ENCODE peak calls at places on chromosomes 11 and 22, in five cellular contexts. X, J, U, I and P are unnamed samples.

GRCh38 chr11:113553235-113553634 is 78.0 kb upstream of the DRD2 start:
- DNase-seq in I (no peak), J (no peak), X (no peak), U (no peak), P (no peak)

GRCh38 chr11:9802291-9802861 is 138.5 kb downstream of the SWAP70 start:
- DNase-seq in I (no peak), X (no peak), U (no peak), J (peak; percentile 14), P (no peak)

GRCh38 chr11:57332694-57333440 is 2.8 kb downstream of the SSRP1 start:
- DNase-seq in I (no peak), J (no peak), X (no peak), U (no peak), P (no peak)

GRCh38 chr11:111387318-111387863 is 8.3 kb upstream of the POU2AF1 start:
- DNase-seq in U (no peak), J (peak; percentile 64), I (no peak), X (no peak), P (no peak)

GRCh38 chr11:107777094-107777493 is 65.2 kb upstream of the SLN start:
- DNase-seq in X (no peak), U (no peak), I (no peak), J (no peak), P (no peak)

GRCh38 chr11:114182471-114182968 is 113.7 kb upstream of the NNMT start:
- DNase-seq in X (no peak), I (no peak), U (no peak), J (no peak), P (no peak)

GRCh38 chr11:67202045-67202444 is 64.2 kb upstream of the GRK2 start:
- DNase-seq in J (no peak), U (no peak), X (no peak), I (no peak), P (no peak)

GRCh38 chr11:15941206-15941770 is 415.1 kb downstream of the SOX6 start:
- DNase-seq in J (peak; percentile 46), X (peak; percentile 95), I (no peak), U (no peak), P (peak; percentile 65)

GRCh38 chr11:111044751-111045407 is 200.6 kb upstream of the POU2AF2 start:
- DNase-seq in J (peak; percentile 35), I (no peak), U (no peak), X (no peak), P (no peak)

GRCh38 chr11:93024376-93024775 is 54.9 kb downstream of the MTNR1B start:
- DNase-seq in J (no peak), I (no peak), X (no peak), U (no peak), P (no peak)

GRCh38 chr11:83724704-83725114 is 438.5 kb upstream of the CCDC90B start:
- DNase-seq in J (peak; percentile 27), I (no peak), X (no peak), U (no peak), P (peak; percentile 60)

GRCh38 chr22:48478529-48479265 is 1349.0 kb downstream of the BRD1 start:
- DNase-seq in I (no peak), J (no peak), U (no peak), X (no peak), P (no peak)

GRCh38 chr11:91326751-91327150 is 897.9 kb upstream of the FAT3 start:
- DNase-seq in X (no peak), J (no peak), U (no peak), I (no peak), P (no peak)

GRCh38 chr11:17602105-17603001 is 55.3 kb downstream of the OTOG start:
- DNase-seq in J (no peak), U (no peak), I (no peak), X (no peak), P (no peak)

GRCh38 chr11:35932641-35933571 is 11.0 kb upstream of the LDLRAD3 start:
- DNase-seq in J (no peak), U (no peak), I (no peak), X (no peak), P (no peak)

GRCh38 chr22:45473626-45474237 is 29.0 kb upstream of the FBLN1 start:
- DNase-seq in U (no peak), X (no peak), J (no peak), I (peak; percentile 41), P (no peak)

GRCh38 chr11:95108671-95109551 is 19.3 kb downstream of the ENDOD1 start:
- DNase-seq in X (peak; percentile 70), U (no peak), I (no peak), J (no peak), P (no peak)

GRCh38 chr11:64055077-64055476 is 19.3 kb downstream of the FLRT1 start:
- DNase-seq in X (no peak), I (no peak), J (no peak), U (no peak), P (no peak)

GRCh38 chr11:45273509-45273908 is 12.6 kb downstream of the SYT13 start:
- DNase-seq in X (no peak), U (no peak), I (no peak), J (no peak), P (no peak)

GRCh38 chr22:49344196-49344595 is 483.5 kb downstream of the BRD1 start:
- DNase-seq in U (no peak), I (no peak), X (no peak), J (no peak), P (no peak)

GRCh38 chr11:121964591-121964990 is 151.4 kb downstream of the BLID start:
- DNase-seq in X (no peak), J (no peak), I (no peak), U (no peak), P (no peak)

GRCh38 chr11:126489791-126490190 is 134.3 kb downstream of the ST3GAL4 start:
- DNase-seq in U (no peak), J (no peak), X (no peak), I (no peak), P (no peak)

GRCh38 chr22:20432244-20432686 is 5.4 kb downstream of the SCARF2 start:
- DNase-seq in U (no peak), X (no peak), I (no peak), J (peak; percentile 26), P (no peak)

GRCh38 chr11:30171661-30172060 is 59.2 kb upstream of the FSHB start:
- DNase-seq in J (no peak), U (no peak), I (no peak), X (no peak), P (no peak)

GRCh38 chr22:38205261-38206128 is 3.7 kb downstream of the MAFF start:
- DNase-seq in U (no peak), I (no peak), X (no peak), J (no peak), P (no peak)

GRCh38 chr22:39574779-39575551 is 4.4 kb downstream of the CACNA1I start:
- DNase-seq in X (peak; percentile 68), J (no peak), I (peak; percentile 28), U (no peak), P (no peak)
- H3K9ac ChIP-seq in X (peak overlapping the region; percentile 14), J (no peak overlapping the region), I (no peak overlapping the region), U (no peak overlapping the region), P (no peak overlapping the region)

GRCh38 chr11:105201166-105201565 is 61.6 kb upstream of the CARD18 start:
- DNase-seq in I (no peak), U (no peak), X (no peak), J (no peak), P (no peak)

GRCh38 chr11:105208038-105208437 is 68.5 kb upstream of the CARD18 start:
- DNase-seq in U (no peak), I (no peak), X (no peak), J (no peak), P (no peak)

GRCh38 chr11:105202422-105202821 is 62.9 kb upstream of the CARD18 start:
- DNase-seq in U (no peak), X (no peak), J (no peak), I (peak; percentile 24), P (no peak)

GRCh38 chr11:105206633-105207032 is 67.1 kb upstream of the CARD18 start:
- DNase-seq in X (no peak), J (no peak), I (peak; percentile 28), U (no peak), P (no peak)

DNA sequence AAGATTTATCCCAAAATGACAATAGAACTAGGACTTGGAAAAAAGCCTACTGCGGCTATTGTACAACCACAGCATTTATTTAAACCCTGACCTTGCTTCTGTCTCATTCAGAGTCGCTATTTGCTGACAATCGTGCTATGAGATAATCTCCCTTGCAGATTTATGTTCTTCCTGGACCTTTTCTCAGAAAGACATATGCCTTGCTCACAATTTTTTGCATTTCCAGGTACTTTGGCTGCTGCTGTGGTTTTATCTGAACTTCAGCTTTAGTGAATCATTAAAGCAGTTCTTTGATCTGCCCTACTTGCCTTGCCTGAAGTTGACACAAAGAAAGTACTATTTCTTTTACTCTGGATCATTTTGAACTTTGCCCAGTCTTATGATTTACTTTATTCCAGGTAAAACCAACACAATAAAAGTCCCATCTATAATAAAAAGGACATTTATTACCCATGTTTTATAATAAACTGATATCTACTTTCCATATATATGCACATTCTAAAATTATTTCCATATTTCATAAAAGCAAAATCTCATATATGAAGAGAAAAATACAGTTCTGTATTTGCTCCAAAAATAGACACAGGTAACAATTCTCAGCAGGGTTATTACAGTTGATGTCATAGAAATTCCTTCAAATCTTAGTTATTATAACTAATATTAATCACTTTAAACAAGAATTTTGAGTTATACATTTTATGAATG is 63.4 kb upstream of the CARD18 start:
- DNase-seq in J (no peak), I (peak; percentile 96), X (no peak), U (no peak), P (no peak)
- TF ChIP-seq GABPA in J (no peak), I (no peak), X (no peak), U (no peak), P (no peak)

GRCh38 chr11:1882265-1883238 is 9.1 kb downstream of the PRR33 start:
- DNase-seq in X (peak; percentile 91), U (no peak), I (peak; percentile 49), J (peak; percentile 97), P (peak; percentile 94)
- H3K9ac ChIP-seq in X (no peak overlapping the region), U (no peak overlapping the region), I (no peak overlapping the region), J (no peak overlapping the region), P (no peak overlapping the region)

GRCh38 chr11:32365192-32365591 is 70.1 kb downstream of the WT1 start:
- DNase-seq in U (no peak), X (no peak), I (no peak), J (no peak), P (no peak)

DNA sequence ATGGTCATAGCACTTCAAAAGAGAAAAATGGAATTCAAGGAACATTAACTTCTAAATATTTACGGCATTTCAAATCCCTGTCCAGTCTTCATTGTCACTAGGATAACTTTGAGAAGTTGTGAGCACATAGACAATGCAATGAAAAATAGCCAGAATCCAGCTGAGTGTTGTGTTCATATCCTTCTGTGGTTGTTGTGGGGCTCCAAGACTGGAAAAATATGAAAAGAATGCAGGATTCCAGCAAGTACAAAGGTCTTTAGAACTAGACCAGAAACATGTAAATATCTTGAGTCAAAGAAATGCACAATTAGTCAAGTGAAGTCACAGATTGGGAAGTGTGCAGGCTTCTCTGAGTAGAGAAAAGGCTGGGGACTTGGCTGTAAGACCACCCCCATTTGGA is 68.7 kb downstream of the WT1 start:
- DNase-seq in J (no peak), I (no peak), U (no peak), X (no peak), P (no peak)
- TF ChIP-seq GABPA in J (no peak), I (no peak), U (no peak), X (no peak), P (no peak)